ENCODE peak calls at places on chromosomes 3 and 15, in seven cellular contexts. H is nephron progenitor cell, E is RKO, O is NCI-H1694 treated with DMSO at 0.1 percent for 48 hours, T is T-helper 9 cell, F is tibial artery, V is NCI-H1436. P is an unnamed sample.

GRCh38 chr3:29822051-29822450 is 541.2 kb downstream of the RBMS3 start:
- DNase-seq in H (no peak), E (no peak), O (no peak), T (no peak), F (no peak), V (no peak), P (no peak)

GRCh38 chr3:161748049-161748448 is 251.4 kb downstream of the OTOL1 start:
- DNase-seq in H (no peak), E (no peak), O (no peak), T (no peak), F (no peak), V (no peak), P (no peak)

GRCh38 chr3:153162513-153163348 is 705 bp downstream of the RAP2B start:
- DNase-seq in H (peak; percentile 56), E (peak; percentile 46), O (no peak), T (peak; percentile 20), F (peak; percentile 37), V (no peak), P (peak; percentile 38)

GRCh38 chr15:93829115-93829849 is 402.1 kb upstream of the MCTP2 start:
- DNase-seq in H (no peak), E (peak; percentile 70), O (no peak), T (no peak), F (peak; percentile 41), V (no peak), P (no peak)

GRCh38 chr3:37700849-37701248 is 160.8 kb upstream of the CTDSPL start:
- DNase-seq in H (no peak), E (no peak), O (no peak), T (no peak), F (no peak), V (no peak), P (no peak)

GRCh38 chr3:124361566-124361965 is 368.7 kb upstream of the UMPS start:
- DNase-seq in H (no peak), E (no peak), O (no peak), T (no peak), F (no peak), V (no peak), P (no peak)

GRCh38 chr15:62976301-62976842 is 66.2 kb upstream of the TPM1 start:
- DNase-seq in H (no peak), E (no peak), O (no peak), T (no peak), F (no peak), V (no peak), P (no peak)

GRCh38 chr15:70259030-70259424 is 161.3 kb upstream of the TLE3 start:
- DNase-seq in H (peak; percentile 45), E (no peak), O (peak; percentile 47), T (peak; percentile 28), F (peak; percentile 81), V (no peak), P (peak; percentile 55)

GRCh38 chr3:184585545-184585944 is 24.0 kb downstream of the EPHB3 start:
- DNase-seq in H (no peak), E (no peak), O (no peak), T (no peak), F (no peak), V (no peak), P (no peak)

GRCh38 chr15:40782609-40783227 is 12.9 kb downstream of the C15orf62 start:
- DNase-seq in H (peak; percentile 67), E (peak; percentile 43), O (peak; percentile 37), T (peak; percentile 69), F (no peak), V (peak; percentile 85), P (peak; percentile 80)

P was measured in activated CD8-positive, alpha-beta memory T cell treated with anti-CD3 and anti-CD28 coated beads, Interleukin-2, amount 50 U/mL, for 4 hours.